ENCODE peak calls at places on chromosomes 12 and 14, in nine cellular contexts. U is CD8-positive, alpha-beta memory T cell; Q is uterus; F is endodermal cell; H is fibroblast of mammary gland; I is fibroblast of lung; G is cardiac muscle cell; A is aorta; Z is OCI-LY7. B is an unnamed sample.

GRCh38 chr12:24561411-24561871 is 387.5 kb downstream of the BCAT1 start:
- DNase-seq in G (no peak), I (peak; percentile 71), U (no peak), Z (no peak), A (peak; percentile 22), Q (no peak), F (no peak), H (peak; percentile 42), B (no peak)

GRCh38 chr14:69559581-69560011 is 15.1 kb downstream of the CCDC177 start:
- DNase-seq in A (no peak), H (no peak), F (no peak), U (no peak), G (no peak), Z (no peak), I (no peak), Q (no peak), B (no peak)

GRCh38 chr12:7439579-7440505 is 4.1 kb downstream of the CD163L1 start:
- DNase-seq in G (peak; percentile 77), I (peak; percentile 68), H (peak; percentile 64), U (no peak), A (peak; percentile 58), Q (no peak), F (peak; percentile 96), Z (no peak), B (peak; percentile 16)

GRCh38 chr14:22737052-22737451 is 29.4 kb upstream of the OXA1L start:
- DNase-seq in Z (no peak), H (no peak), I (no peak), U (no peak), A (no peak), Q (no peak), G (no peak), F (no peak), B (no peak)

GRCh38 chr14:67571275-67571990 is 28.6 kb downstream of the PIGH start:
- DNase-seq in Q (peak; percentile 43), Z (peak; percentile 67), F (peak; percentile 89), I (peak; percentile 38), U (peak; percentile 51), A (peak; percentile 76), H (peak; percentile 52), G (peak; percentile 66), B (peak; percentile 70)

GRCh38 chr14:21300892-21301291 is 21.0 kb downstream of the RPGRIP1 start:
- DNase-seq in Z (peak; percentile 51), Q (no peak), F (peak; percentile 84), U (peak; percentile 18), G (peak; percentile 58), I (peak; percentile 11), H (no peak), A (no peak), B (peak; percentile 25)

GRCh38 chr12:25337916-25338315 is 87.2 kb upstream of the KRAS start:
- DNase-seq in G (no peak), Z (no peak), F (no peak), Q (no peak), I (no peak), A (no peak), U (no peak), H (no peak), B (no peak)

GRCh38 chr12:121154793-121155375 is 22.2 kb downstream of the P2RX7 start:
- DNase-seq in I (no peak), Q (no peak), H (no peak), G (no peak), Z (no peak), A (no peak), F (no peak), U (no peak), B (no peak)

GRCh38 chr14:70708717-70709570 is 67.2 kb downstream of the TTC9 start:
- DNase-seq in Z (no peak), Q (no peak), G (no peak), F (peak; percentile 63), U (no peak), A (no peak), I (no peak), H (no peak), B (no peak)

GRCh38 chr12:26054383-26054782 is 70.5 kb downstream of the BHLHE41 start:
- DNase-seq in A (no peak), Z (no peak), Q (no peak), I (no peak), F (no peak), G (no peak), U (no peak), H (no peak), B (no peak)

GRCh38 chr12:110920324-110920910 is at the start of gene MYL2:
- DNase-seq in I (no peak), H (no peak), U (no peak), Z (no peak), G (no peak), F (no peak), A (no peak), Q (no peak), B (no peak)

GRCh38 chr12:127272864-127273263 is 994.1 kb upstream of the TMEM132C start:
- DNase-seq in I (peak; percentile 99), F (no peak), G (no peak), Z (no peak), Q (no peak), A (no peak), H (peak; percentile 98), U (no peak), B (no peak)

GRCh38 chr12:112839386-112839972 is 47.9 kb downstream of the RPH3A start:
- DNase-seq in Q (no peak), A (no peak), Z (no peak), G (peak; percentile 31), H (peak; percentile 45), F (peak; percentile 62), U (no peak), I (peak; percentile 87), B (no peak)

GRCh38 chr12:14547571-14547970 is 20.1 kb downstream of the PLBD1 start:
- DNase-seq in Q (no peak), F (no peak), G (no peak), A (no peak), H (no peak), Z (no peak), U (no peak), I (no peak), B (no peak)

GRCh38 chr12:44405267-44405666 is 470.8 kb downstream of the NELL2 start:
- DNase-seq in F (peak; percentile 53), Z (no peak), Q (no peak), U (no peak), G (peak; percentile 1), A (no peak), I (no peak), H (no peak), B (no peak)

GRCh38 chr12:78584695-78585094 is 279.9 kb upstream of the SYT1 start:
- DNase-seq in Z (peak; percentile 43), A (no peak), G (no peak), F (peak; percentile 88), H (peak; percentile 45), I (peak; percentile 16), U (no peak), Q (no peak), B (no peak)

GRCh38 chr12:70449074-70449757 is 83.1 kb downstream of the KCNMB4 start:
- DNase-seq in H (peak; percentile 65), A (no peak), F (no peak), I (peak; percentile 48), Z (no peak), Q (no peak), G (no peak), U (no peak), B (no peak)

GRCh38 chr14:75578786-75579781 is 664 bp downstream of the FLVCR2 start:
- DNase-seq in G (no peak), Z (no peak), Q (no peak), U (no peak), H (peak; percentile 63), F (no peak), I (no peak), A (peak; percentile 60), B (no peak)

GRCh38 chr12:115201928-115202327 is 518.0 kb upstream of the TBX3 start:
- DNase-seq in Z (no peak), H (no peak), A (no peak), Q (no peak), U (no peak), F (no peak), G (no peak), I (no peak), B (no peak)

GRCh38 chr14:69321601-69322330 is 61.8 kb downstream of the GALNT16 start:
- DNase-seq in G (no peak), Q (peak; percentile 8), H (peak; percentile 56), A (no peak), Z (no peak), I (no peak), U (no peak), F (peak; percentile 44), B (no peak)

GRCh38 chr14:102474934-102475333 is 34.6 kb downstream of the ANKRD9 start:
- DNase-seq in H (no peak), Q (no peak), I (peak; percentile 33), A (peak; percentile 71), F (no peak), G (no peak), U (no peak), Z (no peak), B (no peak)
- H3K4me3 ChIP-seq in H (no peak overlapping the region), Q (no peak overlapping the region), I (no peak overlapping the region), A (no peak overlapping the region), F (no peak overlapping the region), G (no peak overlapping the region), U (no peak overlapping the region), Z (no peak overlapping the region), B (no peak overlapping the region)

DNA sequence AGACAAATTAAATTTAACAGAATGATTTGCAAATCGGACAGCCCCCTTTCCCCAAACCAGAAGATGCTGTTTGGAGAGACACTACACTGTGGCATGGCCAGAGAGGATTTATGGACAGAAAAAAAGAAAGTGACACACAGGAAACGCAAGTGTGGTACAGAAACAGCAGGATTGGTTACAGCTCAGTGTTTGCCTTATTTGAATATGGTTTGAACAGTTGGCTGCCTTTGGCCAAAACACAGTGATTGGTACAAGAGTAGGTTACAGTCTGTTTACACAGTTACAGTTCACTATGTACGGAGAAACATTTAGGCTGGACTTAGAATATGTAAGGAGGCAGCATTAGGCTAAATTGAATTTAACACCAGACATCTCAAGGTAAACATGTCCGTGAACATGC is 335.3 kb downstream of the NPAS3 start:
- DNase-seq in Z (peak; percentile 12), Q (no peak), A (no peak), F (no peak), I (no peak), H (no peak), G (no peak), U (no peak), B (no peak)
- H3K4me3 ChIP-seq in Z (no peak overlapping the region), Q (no peak overlapping the region), A (no peak overlapping the region), F (no peak overlapping the region), I (no peak overlapping the region), H (no peak overlapping the region), G (no peak overlapping the region), U (no peak overlapping the region), B (no peak overlapping the region)

GRCh38 chr14:32202468-32202865 is 602 bp downstream of the RNU6-8 start:
- DNase-seq in Z (no peak), G (peak; percentile 39), A (no peak), U (no peak), Q (no peak), H (peak; percentile 30), F (peak; percentile 45), I (no peak), B (no peak)
- H3K4me3 ChIP-seq in Z (peak overlapping the region; percentile 80), G (peak overlapping the region; percentile 58), A (peak overlapping the region; percentile 36), U (peak overlapping the region; percentile 85), Q (peak overlapping the region; percentile 85), H (peak overlapping the region; percentile 63), F (peak overlapping the region; percentile 93), I (no peak overlapping the region), B (peak overlapping the region; percentile 92)

GRCh38 chr14:94648801-94649200 is 36.6 kb downstream of the SERPINA3 start:
- DNase-seq in U (no peak), Q (no peak), F (no peak), A (no peak), I (no peak), H (no peak), Z (no peak), G (no peak), B (no peak)
- H3K4me3 ChIP-seq in U (no peak overlapping the region), Q (no peak overlapping the region), F (no peak overlapping the region), A (no peak overlapping the region), I (no peak overlapping the region), H (no peak overlapping the region), Z (no peak overlapping the region), G (no peak overlapping the region), B (no peak overlapping the region)

GRCh38 chr12:50786498-50787231 is 22.8 kb downstream of the ATF1 start:
- DNase-seq in Q (no peak), H (peak; percentile 96), F (no peak), I (peak; percentile 98), Z (no peak), G (no peak), U (no peak), A (no peak), B (no peak)
- H3K4me3 ChIP-seq in Q (no peak overlapping the region), H (no peak overlapping the region), F (no peak overlapping the region), I (no peak overlapping the region), Z (no peak overlapping the region), G (no peak overlapping the region), U (no peak overlapping the region), A (no peak overlapping the region), B (no peak overlapping the region)

B was measured in CD8-positive, alpha-beta T cell.